ENCODE peak calls at places on chromosome 18, in six cellular contexts. One of them, this sample, is unnamed.

GRCh38 chr18:51890762-51891161 is 449.2 kb upstream of the DCC start:
- DNase-seq in dorsolateral prefrontal cortex: no peak
- DNase-seq in OCI-LY7: no peak
- DNase-seq in HCT116: no peak
- DNase-seq in neural progenitor cell: no peak
- DNase-seq in heart right ventricle: no peak
- DNase-seq in this sample: peak

GRCh38 chr18:57188851-57189565 is 42.1 kb downstream of the BOD1L2 start:
- DNase-seq in OCI-LY7: no peak
- DNase-seq in dorsolateral prefrontal cortex: no peak
- DNase-seq in neural progenitor cell: no peak
- DNase-seq in HCT116: no peak
- DNase-seq in heart right ventricle: no peak
- DNase-seq in this sample: no peak

GRCh38 chr18:5456577-5457466 is 87.0 kb downstream of the EPB41L3 start:
- DNase-seq in HCT116: no peak
- DNase-seq in dorsolateral prefrontal cortex: no peak
- DNase-seq in OCI-LY7: peak
- DNase-seq in heart right ventricle: no peak
- DNase-seq in neural progenitor cell: peak
- DNase-seq in this sample: no peak

GRCh38 chr18:75130591-75131274 is 78.2 kb downstream of the PTGR3 start:
- DNase-seq in OCI-LY7: no peak
- DNase-seq in neural progenitor cell: peak
- DNase-seq in dorsolateral prefrontal cortex: no peak
- DNase-seq in heart right ventricle: no peak
- DNase-seq in HCT116: no peak
- DNase-seq in this sample: no peak

GRCh38 chr18:34729264-34729663 is 19.2 kb downstream of the DTNA start:
- DNase-seq in neural progenitor cell: peak
- DNase-seq in OCI-LY7: peak
- DNase-seq in dorsolateral prefrontal cortex: no peak
- DNase-seq in HCT116: peak
- DNase-seq in heart right ventricle: no peak
- DNase-seq in this sample: peak

GRCh38 chr18:73954267-73954666 is 193.4 kb downstream of the FBXO15 start:
- DNase-seq in neural progenitor cell: no peak
- DNase-seq in dorsolateral prefrontal cortex: no peak
- DNase-seq in HCT116: no peak
- DNase-seq in OCI-LY7: no peak
- DNase-seq in heart right ventricle: no peak
- DNase-seq in this sample: no peak

GRCh38 chr18:4352746-4353522 is 102.2 kb downstream of the DLGAP1 start:
- DNase-seq in OCI-LY7: no peak
- DNase-seq in neural progenitor cell: peak
- DNase-seq in HCT116: no peak
- DNase-seq in heart right ventricle: no peak
- DNase-seq in dorsolateral prefrontal cortex: no peak
- DNase-seq in this sample: no peak

GRCh38 chr18:11733031-11733430 is 44.0 kb downstream of the GNAL start:
- DNase-seq in heart right ventricle: peak
- DNase-seq in neural progenitor cell: peak
- DNase-seq in dorsolateral prefrontal cortex: peak
- DNase-seq in HCT116: peak
- DNase-seq in OCI-LY7: peak
- DNase-seq in this sample: peak

GRCh38 chr18:36129300-36130038 is at the start of the genes ELP2 and SLC39A6:
- DNase-seq in neural progenitor cell: peak
- DNase-seq in OCI-LY7: peak
- DNase-seq in HCT116: peak
- DNase-seq in dorsolateral prefrontal cortex: peak
- DNase-seq in heart right ventricle: peak
- DNase-seq in this sample: peak

GRCh38 chr18:73979742-73980141 is 167.9 kb downstream of the FBXO15 start:
- DNase-seq in neural progenitor cell: no peak
- DNase-seq in OCI-LY7: no peak
- DNase-seq in HCT116: no peak
- DNase-seq in heart right ventricle: no peak
- DNase-seq in dorsolateral prefrontal cortex: no peak
- DNase-seq in this sample: peak

GRCh38 chr18:61551586-61551985 is 218.4 kb downstream of the CDH20 start:
- DNase-seq in dorsolateral prefrontal cortex: no peak
- DNase-seq in OCI-LY7: peak
- DNase-seq in neural progenitor cell: peak
- DNase-seq in heart right ventricle: no peak
- DNase-seq in HCT116: peak
- DNase-seq in this sample: peak

GRCh38 chr18:35185771-35186170 is 55.1 kb upstream of the ZNF397 start:
- DNase-seq in OCI-LY7: no peak
- DNase-seq in neural progenitor cell: no peak
- DNase-seq in heart right ventricle: no peak
- DNase-seq in dorsolateral prefrontal cortex: no peak
- DNase-seq in HCT116: no peak
- DNase-seq in this sample: no peak

GRCh38 chr18:3345452-3345851 is 83.5 kb downstream of the MYL12B start:
- DNase-seq in neural progenitor cell: no peak
- DNase-seq in dorsolateral prefrontal cortex: no peak
- DNase-seq in HCT116: no peak
- DNase-seq in OCI-LY7: no peak
- DNase-seq in heart right ventricle: no peak
- DNase-seq in this sample: peak

GRCh38 chr18:48743046-48743445 is 204.2 kb downstream of the CTIF start:
- DNase-seq in dorsolateral prefrontal cortex: peak
- DNase-seq in HCT116: no peak
- DNase-seq in neural progenitor cell: no peak
- DNase-seq in heart right ventricle: peak
- DNase-seq in OCI-LY7: no peak
- DNase-seq in this sample: no peak

GRCh38 chr18:51401912-51402311 is 204.4 kb upstream of the MEX3C start:
- DNase-seq in HCT116: no peak
- DNase-seq in heart right ventricle: no peak
- DNase-seq in neural progenitor cell: no peak
- DNase-seq in OCI-LY7: no peak
- DNase-seq in dorsolateral prefrontal cortex: no peak
- DNase-seq in this sample: no peak

DNA sequence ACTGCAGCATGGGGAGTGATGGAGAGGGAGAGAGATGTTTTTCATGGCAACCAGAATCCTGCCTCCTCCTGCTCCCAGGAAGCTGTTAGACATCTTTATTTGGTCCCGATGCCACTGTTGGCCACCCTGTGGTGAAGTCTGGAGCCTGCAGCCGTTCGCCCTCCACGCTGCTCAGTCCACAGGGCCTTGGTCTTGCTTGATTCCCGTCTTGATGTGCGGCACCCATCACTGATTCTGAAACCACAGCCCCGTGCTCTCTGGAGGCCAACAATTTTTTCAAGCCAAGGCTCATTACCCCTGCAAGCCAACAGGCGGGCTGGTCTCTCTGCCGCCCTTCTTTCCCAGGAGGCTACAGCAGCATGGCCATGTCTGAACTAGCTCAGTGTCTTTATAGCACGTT is 24.5 kb downstream of the SIGLEC15 start:
- DNase-seq in dorsolateral prefrontal cortex: no peak
- DNase-seq in heart right ventricle: no peak
- DNase-seq in OCI-LY7: no peak
- DNase-seq in HCT116: no peak
- DNase-seq in neural progenitor cell: peak
- DNase-seq in this sample: no peak
- TF ChIP-seq CTCF in dorsolateral prefrontal cortex: no peak
- TF ChIP-seq CTCF in heart right ventricle: peak
- TF ChIP-seq CTCF in OCI-LY7: peak
- TF ChIP-seq CTCF in HCT116: peak
- TF ChIP-seq CTCF in neural progenitor cell: peak
- TF ChIP-seq CTCF in this sample: peak

GRCh38 chr18:32805354-32805753 is 32.5 kb upstream of the KLHL14 start:
- DNase-seq in OCI-LY7: no peak
- DNase-seq in dorsolateral prefrontal cortex: no peak
- DNase-seq in HCT116: no peak
- DNase-seq in heart right ventricle: no peak
- DNase-seq in neural progenitor cell: no peak
- DNase-seq in this sample: no peak

GRCh38 chr18:32802606-32803451 is 30.0 kb upstream of the KLHL14 start:
- DNase-seq in neural progenitor cell: peak
- DNase-seq in OCI-LY7: peak
- DNase-seq in heart right ventricle: no peak
- DNase-seq in dorsolateral prefrontal cortex: no peak
- DNase-seq in HCT116: no peak
- DNase-seq in this sample: no peak

GRCh38 chr18:32803571-32803970 is 30.7 kb upstream of the KLHL14 start:
- DNase-seq in dorsolateral prefrontal cortex: no peak
- DNase-seq in OCI-LY7: peak
- DNase-seq in HCT116: no peak
- DNase-seq in heart right ventricle: no peak
- DNase-seq in neural progenitor cell: peak
- DNase-seq in this sample: no peak

GRCh38 chr18:32801236-32801635 is 28.4 kb upstream of the KLHL14 start:
- DNase-seq in dorsolateral prefrontal cortex: no peak
- DNase-seq in heart right ventricle: no peak
- DNase-seq in neural progenitor cell: peak
- DNase-seq in HCT116: no peak
- DNase-seq in OCI-LY7: no peak
- DNase-seq in this sample: no peak

GRCh38 chr18:32804126-32804888 is 31.5 kb upstream of the KLHL14 start:
- DNase-seq in HCT116: no peak
- DNase-seq in neural progenitor cell: peak
- DNase-seq in OCI-LY7: peak
- DNase-seq in dorsolateral prefrontal cortex: no peak
- DNase-seq in heart right ventricle: no peak
- DNase-seq in this sample: no peak
- H3K27ac ChIP-seq in HCT116: no peak
- H3K27ac ChIP-seq in neural progenitor cell: peak
- H3K27ac ChIP-seq in OCI-LY7: peak
- H3K27ac ChIP-seq in dorsolateral prefrontal cortex: no peak
- H3K27ac ChIP-seq in heart right ventricle: no peak
- H3K27ac ChIP-seq in this sample: no peak

DNA sequence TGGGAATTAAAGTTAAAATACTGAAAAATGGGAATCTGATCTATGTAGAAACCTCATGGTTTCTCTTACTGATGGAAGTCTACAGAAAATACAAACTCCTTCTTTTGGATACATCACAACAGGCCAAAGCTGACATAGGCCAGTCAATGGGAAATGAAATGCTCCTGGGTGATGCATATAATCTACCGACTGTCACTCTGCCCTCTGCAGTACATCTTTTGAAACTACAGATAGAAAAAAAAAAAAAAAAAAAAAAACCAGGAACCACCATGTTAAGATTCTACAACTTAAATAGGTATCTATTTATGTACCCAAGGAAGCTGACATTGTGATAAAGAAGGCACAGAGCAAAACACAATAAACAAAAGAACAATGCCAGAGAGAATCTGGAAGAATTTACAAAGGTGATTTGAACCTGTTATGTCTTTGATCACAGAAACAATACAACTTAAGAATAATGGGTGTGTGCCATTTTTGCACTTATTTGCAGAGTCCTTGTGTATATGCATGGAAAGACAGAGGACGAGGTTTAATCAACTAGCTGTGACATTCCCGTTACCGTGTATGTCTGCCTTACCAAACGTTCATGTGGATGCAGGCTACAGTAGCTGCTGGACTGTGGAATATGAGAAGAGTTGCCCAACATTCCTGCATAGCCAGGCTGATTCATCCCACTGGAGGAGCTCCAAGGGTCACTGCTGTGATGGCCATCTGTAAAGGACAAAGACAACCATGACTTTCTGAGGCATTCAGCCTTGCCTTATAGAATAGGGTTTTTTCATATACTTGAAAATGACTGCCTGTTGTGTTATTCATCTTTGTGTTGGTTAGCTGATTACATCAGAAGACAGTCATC is 312.7 kb downstream of the TCF4 start:
- DNase-seq in heart right ventricle: no peak
- DNase-seq in neural progenitor cell: no peak
- DNase-seq in dorsolateral prefrontal cortex: peak
- DNase-seq in HCT116: no peak
- DNase-seq in OCI-LY7: peak
- DNase-seq in this sample: no peak
- TF ChIP-seq CTCF in heart right ventricle: no peak
- TF ChIP-seq CTCF in neural progenitor cell: peak
- TF ChIP-seq CTCF in dorsolateral prefrontal cortex: peak
- TF ChIP-seq CTCF in HCT116: no peak
- TF ChIP-seq CTCF in OCI-LY7: peak
- TF ChIP-seq CTCF in this sample: no peak

GRCh38 chr18:9106094-9106493 is 3.6 kb downstream of the NDUFV2 start:
- DNase-seq in OCI-LY7: no peak
- DNase-seq in heart right ventricle: no peak
- DNase-seq in HCT116: no peak
- DNase-seq in neural progenitor cell: no peak
- DNase-seq in dorsolateral prefrontal cortex: no peak
- DNase-seq in this sample: no peak

GRCh38 chr18:9108911-9109310 is 6.4 kb downstream of the NDUFV2 start:
- DNase-seq in neural progenitor cell: no peak
- DNase-seq in heart right ventricle: no peak
- DNase-seq in HCT116: no peak
- DNase-seq in dorsolateral prefrontal cortex: no peak
- DNase-seq in OCI-LY7: no peak
- DNase-seq in this sample: no peak

GRCh38 chr18:9106800-9107574 is 4.5 kb downstream of the NDUFV2 start:
- DNase-seq in HCT116: no peak
- DNase-seq in heart right ventricle: no peak
- DNase-seq in dorsolateral prefrontal cortex: no peak
- DNase-seq in neural progenitor cell: peak
- DNase-seq in OCI-LY7: no peak
- DNase-seq in this sample: no peak

GRCh38 chr18:9113468-9114149 is 11.1 kb downstream of the NDUFV2 start:
- DNase-seq in heart right ventricle: no peak
- DNase-seq in OCI-LY7: no peak
- DNase-seq in HCT116: no peak
- DNase-seq in neural progenitor cell: no peak
- DNase-seq in dorsolateral prefrontal cortex: no peak
- DNase-seq in this sample: no peak

GRCh38 chr18:9109523-9109922 is 7.0 kb downstream of the NDUFV2 start:
- DNase-seq in heart right ventricle: no peak
- DNase-seq in neural progenitor cell: no peak
- DNase-seq in HCT116: no peak
- DNase-seq in OCI-LY7: no peak
- DNase-seq in dorsolateral prefrontal cortex: no peak
- DNase-seq in this sample: no peak
- H3K27ac ChIP-seq in heart right ventricle: no peak
- H3K27ac ChIP-seq in neural progenitor cell: peak
- H3K27ac ChIP-seq in HCT116: no peak
- H3K27ac ChIP-seq in OCI-LY7: no peak
- H3K27ac ChIP-seq in dorsolateral prefrontal cortex: no peak
- H3K27ac ChIP-seq in this sample: no peak

DNA sequence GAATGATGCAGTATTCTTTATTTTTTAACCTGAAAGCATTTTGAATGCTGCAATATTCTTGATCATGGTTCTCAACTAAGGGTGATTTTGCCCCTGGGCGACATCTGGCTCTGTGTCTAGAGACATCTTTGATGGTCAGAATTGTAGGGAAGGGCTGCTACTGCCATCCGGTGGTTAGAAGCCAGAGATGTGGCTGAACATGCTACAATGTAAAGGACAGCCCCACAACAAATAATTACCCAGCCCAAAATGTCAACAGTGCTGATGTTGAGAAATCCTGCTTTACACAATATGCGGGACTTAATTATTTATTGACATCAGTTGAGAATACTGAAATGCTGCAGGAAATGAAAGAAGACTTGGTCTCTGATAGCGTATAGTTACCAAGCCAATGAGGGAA is 37.5 kb upstream of the SERPINB2 start:
- DNase-seq in neural progenitor cell: peak
- DNase-seq in heart right ventricle: no peak
- DNase-seq in dorsolateral prefrontal cortex: no peak
- DNase-seq in HCT116: peak
- DNase-seq in OCI-LY7: peak
- DNase-seq in this sample: peak
- TF ChIP-seq CTCF in neural progenitor cell: peak
- TF ChIP-seq CTCF in heart right ventricle: no peak
- TF ChIP-seq CTCF in dorsolateral prefrontal cortex: peak
- TF ChIP-seq CTCF in HCT116: peak
- TF ChIP-seq CTCF in OCI-LY7: peak
- TF ChIP-seq CTCF in this sample: peak

GRCh38 chr18:77160515-77160914 is 27.9 kb upstream of the MBP start:
- DNase-seq in HCT116: no peak
- DNase-seq in neural progenitor cell: peak
- DNase-seq in dorsolateral prefrontal cortex: no peak
- DNase-seq in heart right ventricle: no peak
- DNase-seq in OCI-LY7: no peak
- DNase-seq in this sample: no peak
- H3K27ac ChIP-seq in HCT116: no peak
- H3K27ac ChIP-seq in neural progenitor cell: no peak
- H3K27ac ChIP-seq in dorsolateral prefrontal cortex: no peak
- H3K27ac ChIP-seq in heart right ventricle: no peak
- H3K27ac ChIP-seq in OCI-LY7: no peak
- H3K27ac ChIP-seq in this sample: no peak

This sample was measured in RWPE1.